ENCODE peak calls at places on chromosomes 11 and 22, in eight cellular contexts. H is A549, M is H1, I is esophagus muscularis mucosa, U is sigmoid colon, O is K562, W is ovary, T is stomach. L is an unnamed sample.

GRCh38 chr11:131910491-131911387 is 540.3 kb downstream of the NTM start:
- DNase-seq in H (no peak), M (no peak), I (no peak), U (no peak), O (no peak), W (no peak), T (no peak), L (no peak)

GRCh38 chr11:2265396-2265795 is 5.0 kb downstream of the ASCL2 start:
- DNase-seq in H (no peak), M (no peak), I (peak), U (no peak), O (no peak), W (peak), T (peak), L (no peak)

GRCh38 chr11:74018331-74019005 is 9.6 kb upstream of the UCP3 start:
- DNase-seq in H (no peak), M (no peak), I (peak), U (peak), O (no peak), W (peak), T (peak), L (peak)

GRCh38 chr11:7612056-7612660 is 61.1 kb downstream of the CYB5R2 start:
- DNase-seq in H (no peak), M (no peak), I (no peak), U (no peak), O (no peak), W (no peak), T (no peak), L (no peak)

GRCh38 chr22:25525376-25525775 is 39.1 kb upstream of the GRK3 start:
- DNase-seq in H (no peak), M (no peak), I (no peak), U (no peak), O (no peak), W (no peak), T (no peak), L (no peak)

GRCh38 chr11:113023228-113023627 is 62.0 kb downstream of the NCAM1 start:
- DNase-seq in H (no peak), M (no peak), I (no peak), U (no peak), O (no peak), W (no peak), T (no peak), L (no peak)

GRCh38 chr22:43435851-43436535 is 24.2 kb downstream of the MPPED1 start:
- DNase-seq in H (no peak), M (no peak), I (no peak), U (no peak), O (no peak), W (peak), T (peak), L (no peak)

GRCh38 chr22:19232620-19233019 is 54.1 kb upstream of the SLC25A1 start:
- DNase-seq in H (no peak), M (no peak), I (no peak), U (no peak), O (no peak), W (no peak), T (no peak), L (no peak)

GRCh38 chr11:20056109-20057054 is 103.9 kb downstream of the DBX1 start:
- DNase-seq in H (no peak), M (no peak), I (no peak), U (peak), O (no peak), W (peak), T (peak), L (no peak)

GRCh38 chr11:105371311-105371710 is 231.7 kb upstream of the CARD18 start:
- DNase-seq in H (no peak), M (no peak), I (no peak), U (no peak), O (no peak), W (no peak), T (no peak), L (no peak)

DNA sequence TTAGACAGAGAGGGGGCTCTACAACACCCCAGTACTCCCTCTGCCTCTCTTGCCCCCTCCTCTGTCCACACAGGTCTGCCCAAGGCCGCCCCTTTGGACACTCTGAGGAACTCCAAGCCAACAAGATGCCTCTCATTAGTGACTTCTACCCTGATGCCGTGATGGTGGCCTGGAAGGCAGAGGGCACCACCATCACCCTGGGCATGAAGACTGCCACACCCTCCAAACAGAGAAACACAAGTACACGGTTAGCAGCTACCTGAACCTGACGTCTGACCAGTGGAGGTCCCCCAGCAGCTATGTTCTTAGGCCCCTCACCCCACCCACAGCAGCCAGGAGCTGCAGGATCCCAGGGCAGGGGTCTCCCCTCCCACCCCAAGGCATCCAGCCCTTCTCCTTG is 125.1 kb downstream of the MED15 start:
- DNase-seq in H (no peak), M (no peak), I (no peak), U (no peak), O (no peak), W (no peak), T (no peak), L (no peak)
- H3K4me3 ChIP-seq in H (no peak), M (no peak), I (no peak), U (no peak), O (no peak), W (no peak), T (no peak), L (no peak)

GRCh38 chr11:67697846-67698245 is 23.4 kb upstream of the ALDH3B2 start:
- DNase-seq in H (no peak), M (no peak), I (no peak), U (no peak), O (no peak), W (no peak), T (no peak), L (no peak)

GRCh38 chr11:67699521-67699920 is 25.1 kb upstream of the ALDH3B2 start:
- DNase-seq in H (no peak), M (no peak), I (no peak), U (no peak), O (no peak), W (no peak), T (no peak), L (no peak)

GRCh38 chr11:67696998-67697397 is 22.6 kb upstream of the ALDH3B2 start:
- DNase-seq in H (no peak), M (no peak), I (no peak), U (no peak), O (no peak), W (no peak), T (no peak), L (no peak)

GRCh38 chr11:67700141-67700540 is 25.7 kb upstream of the ALDH3B2 start:
- DNase-seq in H (no peak), M (no peak), I (no peak), U (no peak), O (no peak), W (no peak), T (no peak), L (no peak)

DNA sequence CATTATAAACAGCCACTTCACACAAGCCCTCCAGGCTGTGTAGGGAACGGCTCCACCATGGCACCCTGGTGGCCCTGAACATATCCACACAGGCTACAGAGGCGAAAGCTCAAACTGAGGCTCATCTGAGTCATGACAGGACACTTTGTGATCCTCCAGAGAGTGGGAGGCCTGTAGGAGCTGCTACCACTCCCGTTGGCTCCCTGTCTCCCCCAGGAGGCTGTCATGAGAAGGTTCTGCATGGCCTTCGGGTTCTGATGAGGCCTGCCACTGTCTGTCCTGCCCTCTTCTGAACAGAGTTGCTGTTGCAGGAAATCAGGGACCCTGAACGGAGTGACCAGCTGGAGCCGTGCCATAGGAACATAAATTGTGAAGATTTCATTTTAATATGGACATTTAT is 23.8 kb upstream of the ALDH3B2 start:
- DNase-seq in H (peak), M (no peak), I (no peak), U (no peak), O (peak), W (no peak), T (no peak), L (no peak)
- TF ChIP-seq CTCF in H (no peak), M (peak), I (no peak), U (no peak), O (peak), W (no peak), T (no peak), L (no peak)

DNA sequence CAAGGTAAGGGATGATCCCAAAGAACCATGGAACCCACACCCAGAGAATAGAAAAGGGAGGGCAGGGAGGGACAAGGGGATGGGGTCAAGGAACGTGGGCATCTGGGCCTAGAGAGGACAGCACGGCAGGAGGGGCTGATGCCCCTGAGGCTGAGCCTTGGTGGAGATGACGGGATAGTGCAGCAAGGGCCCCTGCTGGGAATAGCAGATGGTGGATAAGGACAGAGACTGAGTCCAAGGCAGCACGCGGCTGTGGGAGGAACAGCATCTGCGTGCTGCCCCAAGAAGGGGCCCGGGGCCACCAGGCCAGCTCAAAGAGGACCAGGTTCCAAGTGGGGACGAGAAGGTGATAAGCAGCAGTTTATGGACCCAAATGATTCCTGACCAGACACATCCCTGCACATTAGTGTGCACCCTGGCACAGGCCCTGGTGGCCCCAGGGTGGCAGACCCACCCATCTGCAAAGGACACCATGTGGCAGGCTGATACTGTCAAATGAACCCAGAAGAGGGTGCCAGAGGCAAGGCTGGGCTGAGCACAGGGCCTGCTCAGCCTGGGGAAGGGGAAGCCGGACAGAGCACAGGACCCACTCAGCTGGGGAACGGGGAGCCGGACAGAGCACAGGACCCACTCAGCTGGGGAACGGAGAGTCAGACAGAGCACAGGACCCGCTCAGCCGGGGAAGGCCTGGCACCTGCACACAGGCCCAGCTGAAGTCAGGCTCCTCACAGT is 12.8 kb upstream of the TESMIN start:
- DNase-seq in H (no peak), M (no peak), I (no peak), U (no peak), O (no peak), W (no peak), T (no peak), L (no peak)
- TF ChIP-seq EP300 in H (no peak), M (no peak), I (no peak), U (no peak), O (no peak), W (no peak), T (no peak), L (no peak)

DNA sequence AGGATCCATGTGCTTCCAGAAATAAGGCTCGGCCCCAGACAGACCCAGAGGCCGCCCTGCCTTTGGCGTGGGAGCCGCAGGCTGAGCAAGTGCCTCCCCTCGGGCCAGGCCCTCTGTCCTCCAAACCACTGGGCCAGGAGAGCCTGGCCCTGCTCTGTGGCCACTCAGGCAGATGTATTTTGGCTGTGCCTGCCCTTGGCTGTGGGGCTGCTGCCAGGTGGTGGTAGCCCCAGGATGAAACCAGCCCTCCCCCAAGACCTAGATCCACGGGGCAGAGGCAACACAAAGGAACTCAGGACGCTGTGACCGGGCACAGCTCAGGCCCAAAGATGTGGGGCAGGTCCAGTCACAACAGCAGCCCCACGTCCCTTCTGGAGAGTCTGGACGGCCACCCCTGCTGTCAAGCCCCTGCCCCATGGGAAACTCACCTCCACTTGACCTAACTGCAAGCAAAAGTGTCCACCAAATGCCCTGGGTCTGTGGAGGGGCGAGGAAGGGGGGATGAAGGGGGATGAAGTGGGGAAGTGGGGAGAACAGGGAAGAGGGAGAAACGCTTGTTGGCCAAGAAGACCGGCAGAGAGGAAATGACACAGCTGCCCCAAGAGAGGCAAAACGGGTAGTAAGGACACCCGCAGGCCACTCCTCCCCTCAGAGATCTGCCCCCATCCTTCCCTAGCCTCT is 23.9 kb downstream of the PISD start:
- DNase-seq in H (no peak), M (no peak), I (no peak), U (no peak), O (no peak), W (no peak), T (no peak), L (no peak)
- H3K4me3 ChIP-seq in H (no peak), M (no peak), I (peak), U (no peak), O (no peak), W (no peak), T (peak), L (peak)